ENCODE peak calls at places on chromosome 15, in nine cellular contexts. B is HEK293T; Q is activated CD4-positive, CD25-positive, alpha-beta regulatory T cell treated with anti-CD3 and anti-CD28 coated beads, Interleukin-2, amount 50 U/mL, for 72 hours; Z is Caki2; F is RWPE1; T is lung microvascular endothelial cell; W is substantia nigra; J is hepatocyte; K is PC-9. A is an unnamed sample.

GRCh38 chr15:51750942-51751686 is at the start of gene TMOD2:
- DNase-seq in B (peak; percentile 59), Q (peak; percentile 46), Z (peak; percentile 26), F (peak; percentile 57), T (peak; percentile 54), W (peak; percentile 47), J (peak; percentile 71), K (no peak), A (peak; percentile 67)

GRCh38 chr15:72785452-72786243 is 2.1 kb upstream of the ADPGK start:
- DNase-seq in B (no peak), Q (no peak), Z (no peak), F (no peak), T (no peak), W (no peak), J (peak; percentile 52), K (no peak), A (no peak)

GRCh38 chr15:33029247-33029646 is 165.3 kb downstream of the FMN1 start:
- DNase-seq in B (no peak), Q (no peak), Z (no peak), F (no peak), T (no peak), W (no peak), J (no peak), K (no peak), A (no peak)

GRCh38 chr15:34304613-34305012 is 33.0 kb downstream of the SLC12A6 start:
- DNase-seq in B (no peak), Q (no peak), Z (no peak), F (no peak), T (no peak), W (no peak), J (no peak), K (no peak), A (no peak)

GRCh38 chr15:90903733-90904536 is 833 bp downstream of the MAN2A2 start:
- DNase-seq in B (peak; percentile 53), Q (no peak), Z (no peak), F (no peak), T (no peak), W (no peak), J (peak; percentile 54), K (no peak), A (peak; percentile 48)

GRCh38 chr15:63504979-63505841 is 817 bp downstream of the USP3 start:
- DNase-seq in B (peak; percentile 8), Q (peak; percentile 55), Z (peak; percentile 65), F (no peak), T (peak; percentile 61), W (peak; percentile 39), J (peak; percentile 76), K (peak; percentile 48), A (peak; percentile 61)

GRCh38 chr15:60619131-60619530 is 140.2 kb upstream of the ICE2 start:
- DNase-seq in B (no peak), Q (no peak), Z (no peak), F (no peak), T (no peak), W (no peak), J (no peak), K (no peak), A (no peak)

GRCh38 chr15:78842519-78842918 is 30.2 kb upstream of the MORF4L1 start:
- DNase-seq in B (no peak), Q (no peak), Z (no peak), F (no peak), T (no peak), W (no peak), J (no peak), K (no peak), A (no peak)

GRCh38 chr15:40128746-40129660 is 20.3 kb upstream of the BMF start:
- DNase-seq in B (no peak), Q (no peak), Z (no peak), F (no peak), T (no peak), W (no peak), J (no peak), K (no peak), A (no peak)

GRCh38 chr15:62392411-62392810 is 227.3 kb upstream of the C2CD4B start:
- DNase-seq in B (no peak), Q (no peak), Z (peak; percentile 52), F (no peak), T (no peak), W (no peak), J (peak; percentile 48), K (no peak), A (no peak)

GRCh38 chr15:90838544-90838943 is 29.8 kb upstream of the FURIN start:
- DNase-seq in B (no peak), Q (no peak), Z (no peak), F (no peak), T (no peak), W (no peak), J (no peak), K (no peak), A (no peak)

GRCh38 chr15:79952329-79952728 is 18.7 kb downstream of the BCL2A1 start:
- DNase-seq in B (no peak), Q (no peak), Z (no peak), F (no peak), T (no peak), W (no peak), J (no peak), K (no peak), A (no peak)

GRCh38 chr15:69712999-69713398 is 260.4 kb downstream of the RPLP1 start:
- DNase-seq in B (no peak), Q (no peak), Z (no peak), F (no peak), T (no peak), W (no peak), J (peak; percentile 18), K (no peak), A (no peak)

GRCh38 chr15:100340721-100341661 is 784 bp downstream of the ADAMTS17 start:
- DNase-seq in B (peak; percentile 36), Q (peak; percentile 49), Z (no peak), F (peak; percentile 13), T (no peak), W (no peak), J (peak; percentile 54), K (no peak), A (no peak)

GRCh38 chr15:80480909-80481308 is 76.7 kb downstream of the ARNT2 start:
- DNase-seq in B (no peak), Q (no peak), Z (no peak), F (no peak), T (peak; percentile 46), W (no peak), J (peak; percentile 50), K (no peak), A (peak; percentile 81)

GRCh38 chr15:34883633-34884032 is 85.9 kb downstream of the AQR start:
- DNase-seq in B (no peak), Q (no peak), Z (no peak), F (peak; percentile 2), T (no peak), W (no peak), J (no peak), K (no peak), A (peak; percentile 2)

GRCh38 chr15:61997786-61998185 is 62.5 kb downstream of the VPS13C start:
- DNase-seq in B (no peak), Q (no peak), Z (no peak), F (no peak), T (no peak), W (no peak), J (no peak), K (no peak), A (no peak)

GRCh38 chr15:98803228-98804056 is 155.1 kb downstream of the IGF1R start:
- DNase-seq in B (no peak), Q (no peak), Z (peak; percentile 65), F (peak; percentile 52), T (no peak), W (no peak), J (no peak), K (peak; percentile 77), A (peak; percentile 90)

GRCh38 chr15:70362911-70363310 is 265.2 kb upstream of the TLE3 start:
- DNase-seq in B (peak; percentile 59), Q (peak; percentile 15), Z (no peak), F (no peak), T (peak; percentile 72), W (no peak), J (peak; percentile 69), K (no peak), A (peak; percentile 5)

GRCh38 chr15:60208708-60209107 is 189.1 kb downstream of the ANXA2 start:
- DNase-seq in B (no peak), Q (no peak), Z (no peak), F (no peak), T (no peak), W (no peak), J (no peak), K (no peak), A (peak; percentile 44)

GRCh38 chr15:67700023-67700422 is 125.3 kb upstream of the SKOR1 start:
- DNase-seq in B (no peak), Q (no peak), Z (no peak), F (no peak), T (no peak), W (no peak), J (no peak), K (no peak), A (no peak)

GRCh38 chr15:62063851-62064635 is 2.7 kb upstream of the C2CD4A start:
- DNase-seq in B (no peak), Q (no peak), Z (peak; percentile 62), F (peak; percentile 71), T (peak; percentile 42), W (no peak), J (peak; percentile 44), K (peak; percentile 95), A (peak; percentile 88)